ENCODE peak calls at places on chromosomes 12 and 14, in six cellular contexts. One of them, this sample, is unnamed.

GRCh38 chr14:104966261-104967143 is 11.7 kb downstream of the AHNAK2 start:
- DNase-seq in WTC11: no peak
- DNase-seq in AML-193: no peak
- DNase-seq in GDM1: no peak
- DNase-seq in stimulated activated CD4-positive, alpha-beta T cell treated with anti-CD3 and anti-CD28 coated beads, Interleukin-1b, Interleukin-23, amount 100 ng/mL, for 48 hours: no peak
- DNase-seq in foreskin keratinocyte: no peak
- DNase-seq in this sample: no peak

GRCh38 chr12:110516995-110517394 is 14.9 kb downstream of the RAD9B start:
- DNase-seq in WTC11: no peak
- DNase-seq in AML-193: no peak
- DNase-seq in GDM1: no peak
- DNase-seq in stimulated activated CD4-positive, alpha-beta T cell treated with anti-CD3 and anti-CD28 coated beads, Interleukin-1b, Interleukin-23, amount 100 ng/mL, for 48 hours: no peak
- DNase-seq in foreskin keratinocyte: no peak
- DNase-seq in this sample: no peak

GRCh38 chr12:3342051-3342450 is 149.0 kb upstream of the PRMT8 start:
- DNase-seq in WTC11: peak; percentile 61
- DNase-seq in AML-193: no peak
- DNase-seq in GDM1: no peak
- DNase-seq in stimulated activated CD4-positive, alpha-beta T cell treated with anti-CD3 and anti-CD28 coated beads, Interleukin-1b, Interleukin-23, amount 100 ng/mL, for 48 hours: no peak
- DNase-seq in foreskin keratinocyte: no peak
- DNase-seq in this sample: peak; percentile 13

GRCh38 chr14:45743884-45744283 is 490.9 kb upstream of the MIS18BP1 start:
- DNase-seq in WTC11: no peak
- DNase-seq in AML-193: no peak
- DNase-seq in GDM1: no peak
- DNase-seq in stimulated activated CD4-positive, alpha-beta T cell treated with anti-CD3 and anti-CD28 coated beads, Interleukin-1b, Interleukin-23, amount 100 ng/mL, for 48 hours: no peak
- DNase-seq in foreskin keratinocyte: no peak
- DNase-seq in this sample: no peak

GRCh38 chr12:104643921-104644669 is 187.3 kb downstream of the CHST11 start:
- DNase-seq in WTC11: no peak
- DNase-seq in AML-193: no peak
- DNase-seq in GDM1: no peak
- DNase-seq in stimulated activated CD4-positive, alpha-beta T cell treated with anti-CD3 and anti-CD28 coated beads, Interleukin-1b, Interleukin-23, amount 100 ng/mL, for 48 hours: no peak
- DNase-seq in foreskin keratinocyte: no peak
- DNase-seq in this sample: peak; percentile 83

GRCh38 chr14:64760146-64760755 is 56.0 kb downstream of the PLEKHG3 start:
- DNase-seq in WTC11: peak; percentile 86
- DNase-seq in AML-193: peak; percentile 43
- DNase-seq in GDM1: peak; percentile 26
- DNase-seq in stimulated activated CD4-positive, alpha-beta T cell treated with anti-CD3 and anti-CD28 coated beads, Interleukin-1b, Interleukin-23, amount 100 ng/mL, for 48 hours: peak; percentile 56
- DNase-seq in foreskin keratinocyte: peak; percentile 44
- DNase-seq in this sample: peak; percentile 22

GRCh38 chr14:26808407-26808806 is 210.6 kb upstream of the NOVA1 start:
- DNase-seq in WTC11: no peak
- DNase-seq in AML-193: no peak
- DNase-seq in GDM1: no peak
- DNase-seq in stimulated activated CD4-positive, alpha-beta T cell treated with anti-CD3 and anti-CD28 coated beads, Interleukin-1b, Interleukin-23, amount 100 ng/mL, for 48 hours: no peak
- DNase-seq in foreskin keratinocyte: no peak
- DNase-seq in this sample: no peak

GRCh38 chr12:124588689-124589318 is 21.4 kb upstream of the NCOR2 start:
- DNase-seq in WTC11: no peak
- DNase-seq in AML-193: no peak
- DNase-seq in GDM1: peak; percentile 58
- DNase-seq in stimulated activated CD4-positive, alpha-beta T cell treated with anti-CD3 and anti-CD28 coated beads, Interleukin-1b, Interleukin-23, amount 100 ng/mL, for 48 hours: peak; percentile 36
- DNase-seq in foreskin keratinocyte: peak; percentile 71
- DNase-seq in this sample: peak; percentile 54

GRCh38 chr12:6916426-6917200 is 2.2 kb downstream of the ENO2 start:
- DNase-seq in WTC11: no peak
- DNase-seq in AML-193: no peak
- DNase-seq in GDM1: no peak
- DNase-seq in stimulated activated CD4-positive, alpha-beta T cell treated with anti-CD3 and anti-CD28 coated beads, Interleukin-1b, Interleukin-23, amount 100 ng/mL, for 48 hours: no peak
- DNase-seq in foreskin keratinocyte: no peak
- DNase-seq in this sample: no peak

GRCh38 chr14:96564389-96564788 is 62.2 kb downstream of the PAPOLA start:
- DNase-seq in WTC11: no peak
- DNase-seq in AML-193: no peak
- DNase-seq in GDM1: no peak
- DNase-seq in stimulated activated CD4-positive, alpha-beta T cell treated with anti-CD3 and anti-CD28 coated beads, Interleukin-1b, Interleukin-23, amount 100 ng/mL, for 48 hours: no peak
- DNase-seq in foreskin keratinocyte: no peak
- DNase-seq in this sample: peak; percentile 17

GRCh38 chr14:51131516-51131915 is 36.6 kb upstream of the TRIM9 start:
- DNase-seq in WTC11: no peak
- DNase-seq in AML-193: no peak
- DNase-seq in GDM1: no peak
- DNase-seq in stimulated activated CD4-positive, alpha-beta T cell treated with anti-CD3 and anti-CD28 coated beads, Interleukin-1b, Interleukin-23, amount 100 ng/mL, for 48 hours: no peak
- DNase-seq in foreskin keratinocyte: no peak
- DNase-seq in this sample: no peak

GRCh38 chr12:3101309-3102022 is 24.3 kb downstream of the TSPAN9 start:
- DNase-seq in WTC11: no peak
- DNase-seq in AML-193: no peak
- DNase-seq in GDM1: no peak
- DNase-seq in stimulated activated CD4-positive, alpha-beta T cell treated with anti-CD3 and anti-CD28 coated beads, Interleukin-1b, Interleukin-23, amount 100 ng/mL, for 48 hours: no peak
- DNase-seq in foreskin keratinocyte: peak; percentile 91
- DNase-seq in this sample: no peak

GRCh38 chr12:96196781-96197180 is 2.6 kb downstream of the ELK3 start:
- DNase-seq in WTC11: no peak
- DNase-seq in AML-193: peak; percentile 5
- DNase-seq in GDM1: no peak
- DNase-seq in stimulated activated CD4-positive, alpha-beta T cell treated with anti-CD3 and anti-CD28 coated beads, Interleukin-1b, Interleukin-23, amount 100 ng/mL, for 48 hours: no peak
- DNase-seq in foreskin keratinocyte: peak; percentile 71
- DNase-seq in this sample: no peak

GRCh38 chr12:6534158-6534913 is at the start of gene GAPDH:
- DNase-seq in WTC11: peak; percentile 87
- DNase-seq in AML-193: peak; percentile 95
- DNase-seq in GDM1: peak; percentile 95
- DNase-seq in stimulated activated CD4-positive, alpha-beta T cell treated with anti-CD3 and anti-CD28 coated beads, Interleukin-1b, Interleukin-23, amount 100 ng/mL, for 48 hours: peak; percentile 92
- DNase-seq in foreskin keratinocyte: peak; percentile 97
- DNase-seq in this sample: peak; percentile 83

GRCh38 chr12:70221626-70222025 is 21.6 kb upstream of the CNOT2 start:
- DNase-seq in WTC11: no peak
- DNase-seq in AML-193: no peak
- DNase-seq in GDM1: no peak
- DNase-seq in stimulated activated CD4-positive, alpha-beta T cell treated with anti-CD3 and anti-CD28 coated beads, Interleukin-1b, Interleukin-23, amount 100 ng/mL, for 48 hours: no peak
- DNase-seq in foreskin keratinocyte: no peak
- DNase-seq in this sample: no peak

GRCh38 chr12:26011099-26011498 is 52.6 kb downstream of the RASSF8 start:
- DNase-seq in WTC11: no peak
- DNase-seq in AML-193: no peak
- DNase-seq in GDM1: no peak
- DNase-seq in stimulated activated CD4-positive, alpha-beta T cell treated with anti-CD3 and anti-CD28 coated beads, Interleukin-1b, Interleukin-23, amount 100 ng/mL, for 48 hours: no peak
- DNase-seq in foreskin keratinocyte: peak; percentile 14
- DNase-seq in this sample: no peak

GRCh38 chr14:91424813-91425719 is 7.4 kb upstream of the CCDC88C start:
- DNase-seq in WTC11: no peak
- DNase-seq in AML-193: no peak
- DNase-seq in GDM1: no peak
- DNase-seq in stimulated activated CD4-positive, alpha-beta T cell treated with anti-CD3 and anti-CD28 coated beads, Interleukin-1b, Interleukin-23, amount 100 ng/mL, for 48 hours: no peak
- DNase-seq in foreskin keratinocyte: no peak
- DNase-seq in this sample: no peak

GRCh38 chr12:26845984-26846383 is 13.0 kb upstream of the ITPR2 start:
- DNase-seq in WTC11: no peak
- DNase-seq in AML-193: no peak
- DNase-seq in GDM1: no peak
- DNase-seq in stimulated activated CD4-positive, alpha-beta T cell treated with anti-CD3 and anti-CD28 coated beads, Interleukin-1b, Interleukin-23, amount 100 ng/mL, for 48 hours: no peak
- DNase-seq in foreskin keratinocyte: no peak
- DNase-seq in this sample: no peak

GRCh38 chr14:78700236-78700635 is 530.1 kb downstream of the NRXN3 start:
- DNase-seq in WTC11: no peak
- DNase-seq in AML-193: peak; percentile 0
- DNase-seq in GDM1: no peak
- DNase-seq in stimulated activated CD4-positive, alpha-beta T cell treated with anti-CD3 and anti-CD28 coated beads, Interleukin-1b, Interleukin-23, amount 100 ng/mL, for 48 hours: no peak
- DNase-seq in foreskin keratinocyte: no peak
- DNase-seq in this sample: peak; percentile 5

GRCh38 chr14:83470466-83470865 is 1936.8 kb upstream of the SEL1L start:
- DNase-seq in WTC11: no peak
- DNase-seq in AML-193: peak; percentile 37
- DNase-seq in GDM1: no peak
- DNase-seq in stimulated activated CD4-positive, alpha-beta T cell treated with anti-CD3 and anti-CD28 coated beads, Interleukin-1b, Interleukin-23, amount 100 ng/mL, for 48 hours: no peak
- DNase-seq in foreskin keratinocyte: no peak
- DNase-seq in this sample: peak; percentile 60

GRCh38 chr14:92481386-92481785 is 32.2 kb upstream of the RIN3 start:
- DNase-seq in WTC11: no peak
- DNase-seq in AML-193: no peak
- DNase-seq in GDM1: no peak
- DNase-seq in stimulated activated CD4-positive, alpha-beta T cell treated with anti-CD3 and anti-CD28 coated beads, Interleukin-1b, Interleukin-23, amount 100 ng/mL, for 48 hours: no peak
- DNase-seq in foreskin keratinocyte: no peak
- DNase-seq in this sample: no peak

GRCh38 chr14:105797546-105797945 is 271.2 kb downstream of the TMEM121 start:
- DNase-seq in WTC11: no peak
- DNase-seq in AML-193: no peak
- DNase-seq in GDM1: no peak
- DNase-seq in stimulated activated CD4-positive, alpha-beta T cell treated with anti-CD3 and anti-CD28 coated beads, Interleukin-1b, Interleukin-23, amount 100 ng/mL, for 48 hours: no peak
- DNase-seq in foreskin keratinocyte: no peak
- DNase-seq in this sample: no peak

GRCh38 chr12:48197967-48198618 is 5.0 kb downstream of the OR10AD1 start:
- DNase-seq in WTC11: peak; percentile 97
- DNase-seq in AML-193: peak; percentile 95
- DNase-seq in GDM1: peak; percentile 74
- DNase-seq in stimulated activated CD4-positive, alpha-beta T cell treated with anti-CD3 and anti-CD28 coated beads, Interleukin-1b, Interleukin-23, amount 100 ng/mL, for 48 hours: peak; percentile 94
- DNase-seq in foreskin keratinocyte: peak; percentile 93
- DNase-seq in this sample: peak; percentile 93

GRCh38 chr12:32005496-32006125 is 46.4 kb downstream of the RESF1 start:
- DNase-seq in WTC11: no peak
- DNase-seq in AML-193: no peak
- DNase-seq in GDM1: no peak
- DNase-seq in stimulated activated CD4-positive, alpha-beta T cell treated with anti-CD3 and anti-CD28 coated beads, Interleukin-1b, Interleukin-23, amount 100 ng/mL, for 48 hours: no peak
- DNase-seq in foreskin keratinocyte: no peak
- DNase-seq in this sample: no peak

GRCh38 chr12:58171914-58172313 is 230.5 kb downstream of the ATP23 start:
- DNase-seq in WTC11: no peak
- DNase-seq in AML-193: no peak
- DNase-seq in GDM1: no peak
- DNase-seq in stimulated activated CD4-positive, alpha-beta T cell treated with anti-CD3 and anti-CD28 coated beads, Interleukin-1b, Interleukin-23, amount 100 ng/mL, for 48 hours: no peak
- DNase-seq in foreskin keratinocyte: no peak
- DNase-seq in this sample: no peak

GRCh38 chr14:100874411-100875091 is 29.0 kb downstream of the RTL1 start:
- DNase-seq in WTC11: no peak
- DNase-seq in AML-193: no peak
- DNase-seq in GDM1: no peak
- DNase-seq in stimulated activated CD4-positive, alpha-beta T cell treated with anti-CD3 and anti-CD28 coated beads, Interleukin-1b, Interleukin-23, amount 100 ng/mL, for 48 hours: no peak
- DNase-seq in foreskin keratinocyte: no peak
- DNase-seq in this sample: no peak

GRCh38 chr12:1801285-1801975 is 18.9 kb upstream of the LRTM2 start:
- DNase-seq in WTC11: no peak
- DNase-seq in AML-193: no peak
- DNase-seq in GDM1: no peak
- DNase-seq in stimulated activated CD4-positive, alpha-beta T cell treated with anti-CD3 and anti-CD28 coated beads, Interleukin-1b, Interleukin-23, amount 100 ng/mL, for 48 hours: no peak
- DNase-seq in foreskin keratinocyte: no peak
- DNase-seq in this sample: no peak

GRCh38 chr12:30794591-30795409 is 40.0 kb upstream of the CAPRIN2 start:
- DNase-seq in WTC11: peak; percentile 42
- DNase-seq in AML-193: no peak
- DNase-seq in GDM1: no peak
- DNase-seq in stimulated activated CD4-positive, alpha-beta T cell treated with anti-CD3 and anti-CD28 coated beads, Interleukin-1b, Interleukin-23, amount 100 ng/mL, for 48 hours: peak; percentile 13
- DNase-seq in foreskin keratinocyte: peak; percentile 92
- DNase-seq in this sample: no peak

GRCh38 chr14:70891741-70892140 is 15.5 kb upstream of the PCNX1 start:
- DNase-seq in WTC11: no peak
- DNase-seq in AML-193: no peak
- DNase-seq in GDM1: no peak
- DNase-seq in stimulated activated CD4-positive, alpha-beta T cell treated with anti-CD3 and anti-CD28 coated beads, Interleukin-1b, Interleukin-23, amount 100 ng/mL, for 48 hours: no peak
- DNase-seq in foreskin keratinocyte: no peak
- DNase-seq in this sample: no peak

GRCh38 chr12:113766880-113767878 is 198.9 kb downstream of the RBM19 start:
- DNase-seq in WTC11: no peak
- DNase-seq in AML-193: no peak
- DNase-seq in GDM1: no peak
- DNase-seq in stimulated activated CD4-positive, alpha-beta T cell treated with anti-CD3 and anti-CD28 coated beads, Interleukin-1b, Interleukin-23, amount 100 ng/mL, for 48 hours: no peak
- DNase-seq in foreskin keratinocyte: peak; percentile 61
- DNase-seq in this sample: no peak